ENCODE peak calls at places on chromosomes 1 and 21, in six cellular contexts. O is cardiac fibroblast, Z is GM06990, S is heart right ventricle, Q is GM12864, U is fibroblast of the aortic adventitia. A is an unnamed sample.

GRCh38 chr1:190759807-190760206 is 282.1 kb upstream of the BRINP3 start:
- DNase-seq in U (no peak), Q (peak), O (no peak), S (no peak), Z (peak), A (no peak)

GRCh38 chr1:10387611-10388386 is 11.1 kb upstream of the PGD start:
- DNase-seq in Q (no peak), O (peak), S (peak), U (peak), Z (no peak), A (peak)

GRCh38 chr1:68332041-68332440 is 99.7 kb upstream of the WLS start:
- DNase-seq in O (no peak), Z (no peak), U (no peak), Q (no peak), S (no peak), A (no peak)

GRCh38 chr1:27005648-27006496 is 6.8 kb downstream of the TENT5B start:
- DNase-seq in Z (no peak), S (no peak), O (no peak), Q (no peak), U (no peak), A (no peak)

GRCh38 chr1:210342986-210343780 is 14.5 kb downstream of the HHAT start:
- DNase-seq in U (no peak), Z (peak), S (no peak), Q (no peak), O (no peak), A (no peak)

GRCh38 chr1:119739150-119739549 is 27.4 kb downstream of the PHGDH start:
- DNase-seq in S (no peak), O (no peak), Z (no peak), Q (no peak), U (no peak), A (no peak)

GRCh38 chr1:226181996-226182714 is 4.4 kb downstream of the ACBD3 start:
- DNase-seq in S (peak), Z (peak), U (peak), Q (no peak), O (peak), A (peak)

GRCh38 chr1:247407180-247407616 is 8.8 kb upstream of the NLRP3 start:
- DNase-seq in Q (peak), U (no peak), S (peak), Z (peak), O (no peak), A (no peak)

GRCh38 chr1:112557385-112557784 is 48.6 kb downstream of the WNT2B start:
- DNase-seq in Z (peak), O (peak), U (peak), S (no peak), Q (no peak), A (peak)

GRCh38 chr1:89581859-89582258 is 51.1 kb upstream of the LRRC8C start:
- DNase-seq in S (no peak), Z (no peak), O (no peak), U (no peak), Q (no peak), A (no peak)

GRCh38 chr1:218592688-218593087 is 247.6 kb downstream of the TGFB2 start:
- DNase-seq in O (no peak), U (peak), Q (no peak), S (no peak), Z (no peak), A (no peak)

GRCh38 chr1:32870615-32871363 is at the start of gene FNDC5:
- DNase-seq in O (peak), U (no peak), Z (no peak), Q (no peak), S (peak), A (no peak)

GRCh38 chr1:113388017-113388620 is 2.2 kb upstream of the MAGI3 start:
- DNase-seq in S (no peak), Z (no peak), Q (no peak), U (peak), O (no peak), A (no peak)

GRCh38 chr1:30898031-30898815 is 10.3 kb downstream of the SDC3 start:
- DNase-seq in Q (no peak), S (no peak), U (no peak), O (no peak), Z (no peak), A (no peak)

GRCh38 chr1:25616080-25616931 is at the start of gene MAN1C1:
- DNase-seq in O (peak), U (peak), Q (no peak), S (peak), Z (peak), A (peak)

GRCh38 chr1:157176591-157177121 is 38.5 kb upstream of the ETV3 start:
- DNase-seq in O (no peak), U (no peak), Q (no peak), Z (no peak), S (no peak), A (no peak)

GRCh38 chr1:159877695-159878444 is 15.4 kb upstream of the VSIG8 start:
- DNase-seq in Z (no peak), U (no peak), S (no peak), O (no peak), Q (no peak), A (no peak)

GRCh38 chr1:32508751-32509140 is 30.5 kb upstream of the ZBTB8A start:
- DNase-seq in Z (no peak), Q (no peak), S (no peak), U (no peak), O (no peak), A (no peak)

GRCh38 chr1:51100264-51100880 is 1.7 kb upstream of the C1orf185 start:
- DNase-seq in Z (peak), O (no peak), U (no peak), Q (peak), S (no peak), A (no peak)

GRCh38 chr1:46806196-46807020 is 7.6 kb downstream of the CYP4B1 start:
- DNase-seq in O (peak), U (peak), Q (no peak), S (peak), Z (no peak), A (peak)

GRCh38 chr1:229410692-229411433 is 23.0 kb downstream of the ACTA1 start:
- DNase-seq in O (peak), Q (no peak), U (peak), Z (no peak), S (peak), A (peak)

GRCh38 chr1:36920801-36921405 is 113.4 kb downstream of the GRIK3 start:
- DNase-seq in O (no peak), S (no peak), Q (no peak), Z (no peak), U (no peak), A (no peak)

GRCh38 chr1:110153407-110153950 is 3.2 kb downstream of the SLC6A17 start:
- DNase-seq in U (no peak), Q (no peak), O (no peak), S (no peak), Z (no peak), A (no peak)

GRCh38 chr1:110150330-110151174 is at the start of gene SLC6A17:
- DNase-seq in O (peak), U (peak), Q (no peak), Z (peak), S (no peak), A (peak)

GRCh38 chr1:110148961-110149360 is 1.3 kb upstream of the SLC6A17 start:
- DNase-seq in S (no peak), U (no peak), O (no peak), Q (no peak), Z (no peak), A (no peak)

GRCh38 chr1:110152133-110152785 is 2.0 kb downstream of the SLC6A17 start:
- DNase-seq in U (peak), O (no peak), S (no peak), Z (no peak), Q (no peak), A (peak)

DNA sequence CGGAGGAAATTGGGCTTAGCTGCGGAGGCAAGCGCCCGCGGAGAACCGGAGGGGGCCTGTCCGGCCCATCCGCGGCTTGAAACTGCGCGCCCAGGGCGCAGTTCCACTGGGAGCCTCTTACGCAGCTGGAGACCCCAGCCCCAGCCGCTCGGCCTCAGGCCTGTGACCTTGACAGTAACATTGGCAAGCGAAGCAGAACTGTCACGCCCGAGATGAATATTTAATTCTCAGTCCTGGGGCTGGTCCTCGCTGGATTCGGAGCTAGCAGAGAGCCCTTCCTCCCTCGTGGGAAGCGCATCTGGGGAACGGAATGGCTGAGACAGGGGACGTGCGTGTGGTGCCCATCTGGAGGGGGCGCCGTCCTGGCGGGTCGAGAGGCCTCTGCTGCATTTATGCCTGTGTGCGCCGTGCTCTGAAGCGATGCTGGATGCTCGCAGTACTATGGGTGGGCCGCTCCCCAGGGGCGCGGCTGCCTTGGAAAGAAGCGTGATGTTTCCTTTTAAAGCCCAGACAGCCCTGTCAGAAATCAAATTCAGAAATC is 951 bp downstream of the SLC6A17 start:
- DNase-seq in O (no peak), Z (no peak), S (no peak), U (no peak), Q (no peak), A (no peak)
- H3K4me3 ChIP-seq in O (no peak), Z (no peak), S (peak), U (peak), Q (no peak), A (peak)

DNA sequence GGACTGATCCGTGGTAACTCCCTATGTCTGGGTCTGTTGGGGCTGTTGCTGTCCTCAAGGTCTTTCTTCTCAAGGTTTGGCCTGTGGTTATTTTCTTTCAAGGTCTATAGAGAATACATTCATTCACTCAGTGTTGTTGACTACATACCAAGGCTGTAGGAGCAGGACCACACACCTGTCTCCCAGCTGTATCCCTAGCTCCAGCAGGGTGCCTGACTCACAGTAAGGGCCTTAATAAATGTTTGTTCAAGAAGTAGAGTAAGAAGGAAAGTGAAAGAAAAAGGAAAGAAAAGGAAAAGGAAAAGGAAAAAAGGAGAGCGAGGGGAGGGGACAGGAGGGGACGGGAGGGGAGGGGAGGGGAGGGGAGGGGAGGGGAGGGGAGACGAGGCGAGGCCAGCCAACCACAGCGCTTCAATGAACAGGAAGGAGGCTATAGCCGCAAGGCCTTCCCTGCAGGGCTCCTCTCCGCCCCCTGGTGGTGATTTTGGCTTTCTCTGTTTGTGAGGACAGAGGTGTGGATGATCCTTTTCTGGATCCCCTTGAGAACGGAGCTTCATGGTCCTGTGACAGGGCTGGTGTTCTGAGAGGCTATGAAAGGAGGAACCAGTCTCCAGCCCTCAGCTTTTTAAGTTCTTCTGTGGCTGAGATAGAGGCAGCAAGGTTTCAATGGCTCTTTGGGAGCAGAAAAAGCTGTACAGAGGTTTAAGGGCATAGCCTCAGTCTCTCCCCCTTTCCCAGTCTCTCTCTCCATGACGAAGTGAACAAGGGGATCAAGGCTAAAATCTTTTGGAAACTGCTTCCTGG is 30.6 kb upstream of the LCE5A start:
- DNase-seq in S (peak), U (peak), Z (no peak), Q (no peak), O (peak), A (peak)
- TF ChIP-seq CTCF in S (no peak), U (peak), Z (peak), Q (peak), O (peak), A (peak)

GRCh38 chr1:35555601-35556477 is 1.4 kb downstream of the KIAA0319L start:
- DNase-seq in S (no peak), U (peak), Z (no peak), O (no peak), Q (no peak), A (peak)
- H3K4me3 ChIP-seq in S (peak), U (peak), Z (peak), O (peak), Q (peak), A (peak)

DNA sequence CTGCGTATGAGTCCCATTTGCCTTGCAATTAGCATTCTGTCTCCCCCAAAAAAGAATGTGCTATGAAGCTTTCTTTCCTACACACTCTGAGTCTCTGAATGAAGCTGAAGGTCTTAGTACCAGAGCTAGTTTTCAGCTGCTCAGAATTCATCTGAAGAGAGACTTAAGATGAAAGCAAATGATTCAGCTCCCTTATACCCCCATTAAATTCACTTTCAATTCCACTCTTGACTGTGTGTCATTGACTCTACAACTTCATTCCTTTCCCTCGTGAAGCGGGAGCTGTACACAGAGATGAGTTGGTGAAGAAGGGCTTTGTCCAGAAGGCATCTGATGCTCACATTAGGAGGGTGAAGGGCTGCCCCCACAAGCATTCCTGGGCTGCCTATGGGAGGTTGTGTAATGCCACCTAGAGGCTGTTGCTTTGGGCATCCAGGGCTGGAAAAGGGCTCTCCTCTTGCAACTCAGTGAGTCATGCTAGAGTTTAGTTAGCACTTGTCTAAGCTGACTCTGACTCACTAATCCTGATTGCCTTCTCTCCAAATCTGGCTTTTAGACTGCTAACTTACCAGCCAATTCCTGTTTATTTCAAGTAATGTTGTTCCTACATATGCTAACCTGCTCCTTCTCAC is 1.8 kb downstream of the SPRR1B start:
- DNase-seq in S (no peak), Q (no peak), O (peak), Z (no peak), U (peak), A (peak)
- TF ChIP-seq CTCF in S (no peak), Q (peak), O (no peak), Z (peak), U (peak), A (peak)

DNA sequence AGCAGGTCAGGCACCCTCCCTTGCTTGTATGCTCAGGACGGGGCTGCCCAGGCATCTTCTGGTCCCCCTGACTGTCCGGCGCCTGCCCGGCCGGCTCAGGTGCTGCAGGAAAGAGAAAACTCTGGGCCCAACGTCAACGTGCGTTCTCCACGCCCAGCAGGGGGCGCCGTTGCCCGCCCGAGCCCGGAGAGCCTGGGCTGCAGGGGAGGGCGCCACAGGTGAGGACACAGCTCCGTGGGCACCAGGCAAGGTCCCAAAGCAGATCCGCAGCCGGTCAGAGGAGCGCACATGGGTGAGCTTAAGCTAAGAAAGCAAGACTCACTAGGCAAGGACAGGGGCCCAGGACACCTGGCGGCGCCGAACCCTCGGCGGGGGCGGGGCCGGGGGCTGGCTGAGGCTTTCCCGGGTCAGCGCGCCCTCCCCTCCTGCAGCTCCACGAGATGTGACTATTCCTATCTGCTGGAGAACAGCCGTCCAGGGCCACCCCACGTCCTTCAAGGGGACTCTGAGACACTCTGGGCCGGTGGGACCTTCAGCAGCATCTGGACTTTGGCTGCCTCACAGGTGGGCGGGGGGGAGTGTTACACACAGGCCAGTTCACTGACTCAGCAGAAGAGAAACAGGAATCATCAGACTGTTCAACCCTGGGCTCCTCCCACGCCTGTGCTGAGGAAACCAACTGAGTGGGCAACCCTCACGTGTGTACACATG is 29.3 kb downstream of the KRTAP10-1 start:
- DNase-seq in O (peak), Q (no peak), S (peak), U (peak), Z (peak), A (peak)
- H3K4me3 ChIP-seq in O (no peak), Q (no peak), S (no peak), U (no peak), Z (no peak), A (no peak)

GRCh38 chr1:205583461-205584130 is 48.2 kb downstream of the ELK4 start:
- DNase-seq in U (no peak), Z (no peak), O (no peak), Q (no peak), S (no peak), A (no peak)

GRCh38 chr1:205585835-205586785 is 45.7 kb downstream of the ELK4 start:
- DNase-seq in Z (no peak), Q (no peak), U (no peak), S (no peak), O (no peak), A (no peak)

GRCh38 chr1:205582471-205583291 is 49.1 kb downstream of the ELK4 start:
- DNase-seq in U (no peak), Z (no peak), S (no peak), Q (no peak), O (peak), A (no peak)

GRCh38 chr1:205585169-205585834 is 46.5 kb downstream of the ELK4 start:
- DNase-seq in U (no peak), O (no peak), S (no peak), Z (no peak), Q (no peak), A (no peak)

DNA sequence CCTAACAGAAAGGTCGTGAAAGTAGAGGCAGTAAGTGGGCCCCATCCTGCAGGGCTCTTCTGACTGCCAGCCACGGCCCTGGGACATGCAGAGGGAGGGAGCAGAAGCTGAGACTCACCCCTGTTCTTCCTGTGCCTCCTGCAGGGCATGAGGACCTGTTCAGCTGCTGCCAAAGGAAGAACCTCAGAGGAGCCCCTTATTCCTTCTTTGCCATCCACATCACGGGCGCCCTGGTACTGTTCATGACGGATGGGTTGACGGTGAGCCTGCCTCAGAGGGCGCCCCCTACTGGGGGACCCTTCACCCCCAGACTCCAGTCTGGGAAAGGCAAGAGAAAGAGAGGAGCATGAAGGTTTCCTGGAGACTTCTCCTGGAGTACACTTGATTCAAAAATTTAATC is 47.1 kb downstream of the ELK4 start:
- DNase-seq in O (no peak), Q (no peak), U (no peak), S (no peak), Z (no peak), A (no peak)
- TF ChIP-seq CTCF in O (peak), Q (peak), U (peak), S (no peak), Z (peak), A (peak)

GRCh38 chr21:28746166-28746565 is 246.5 kb downstream of the LTN1 start:
- DNase-seq in Q (no peak), O (no peak), Z (no peak), U (no peak), S (no peak), A (no peak)
- H3K4me3 ChIP-seq in Q (no peak), O (no peak), Z (no peak), U (no peak), S (no peak), A (no peak)